ENCODE peak calls at places on chromosomes 1 and 21, in ten cellular contexts. H is iris pigment epithelial cell, W is GM06990, E is H4, Q is HL-60, V is HS-27A, I is NCI-H2029, N is Panc1, L is non-pigmented ciliary epithelial cell, R is H9. X is an unnamed sample.

GRCh38 chr21:9774347-9774746 is 747.0 kb upstream of the TPTE start:
- DNase-seq in E (no peak), Q (no peak), I (no peak), N (no peak), V (no peak), L (no peak), H (no peak), R (no peak), W (no peak), X (no peak)

GRCh38 chr1:205267306-205267902 is 39.7 kb downstream of the TMCC2 start:
- DNase-seq in I (no peak), Q (no peak), E (no peak), W (no peak), V (no peak), H (no peak), N (no peak), L (no peak), R (no peak), X (no peak)

GRCh38 chr1:174217787-174218574 is 58.7 kb downstream of the RABGAP1L start:
- DNase-seq in L (no peak), E (peak), W (peak), I (no peak), Q (no peak), V (peak), H (peak), R (no peak), N (peak), X (peak)

GRCh38 chr1:9244501-9245229 is 10.1 kb downstream of the H6PD start:
- DNase-seq in R (no peak), N (no peak), I (no peak), H (peak), Q (peak), E (no peak), L (no peak), W (no peak), V (no peak), X (no peak)

GRCh38 chr1:67888208-67888607 is 54.9 kb upstream of the GNG12 start:
- DNase-seq in N (no peak), L (no peak), E (no peak), Q (no peak), H (no peak), W (no peak), I (no peak), R (no peak), V (no peak), X (no peak)

GRCh38 chr1:21873174-21873573 is 61.1 kb downstream of the LDLRAD2 start:
- DNase-seq in N (no peak), L (no peak), Q (no peak), E (no peak), W (no peak), I (no peak), H (no peak), V (no peak), R (no peak), X (no peak)

GRCh38 chr1:91871994-91872393 is 14.0 kb downstream of the TGFBR3 start:
- DNase-seq in I (no peak), H (peak), W (no peak), R (no peak), L (no peak), Q (no peak), E (no peak), N (no peak), V (no peak), X (no peak)

GRCh38 chr1:96596226-96596625 is 125.4 kb upstream of the PTBP2 start:
- DNase-seq in I (no peak), L (no peak), H (peak), W (no peak), N (peak), R (peak), V (peak), E (peak), Q (peak), X (peak)

GRCh38 chr1:100606438-100606837 is 68.5 kb downstream of the GPR88 start:
- DNase-seq in W (no peak), H (peak), V (no peak), N (no peak), I (no peak), L (no peak), Q (no peak), R (no peak), E (peak), X (no peak)

GRCh38 chr1:12603224-12603623 is 14.8 kb downstream of the DHRS3 start:
- DNase-seq in E (no peak), H (no peak), L (no peak), W (no peak), Q (no peak), V (no peak), R (no peak), N (no peak), I (no peak), X (no peak)